ENCODE peak calls at places on chromosome 11, in six cellular contexts. I is pancreas, B is uterus, S is PC-9, R is body of pancreas, U is GM23338. V is an unnamed sample.

GRCh38 chr11:256952-257737 is 20.4 kb downstream of the PSMD13 start:
- DNase-seq in U (no peak), S (no peak), B (no peak), I (no peak), R (no peak), V (no peak)

GRCh38 chr11:61756452-61757212 is 4.2 kb downstream of the MYRF start:
- DNase-seq in U (no peak), R (peak; percentile 95), I (peak; percentile 93), B (no peak), S (peak; percentile 42), V (no peak)

GRCh38 chr11:17951685-17952388 is 61.0 kb downstream of the SERGEF start:
- DNase-seq in R (no peak), S (no peak), B (no peak), I (no peak), U (no peak), V (no peak)

GRCh38 chr11:117734596-117734995 is 62.4 kb downstream of the DSCAML1 start:
- DNase-seq in I (no peak), S (no peak), R (no peak), U (peak; percentile 54), B (no peak), V (no peak)

GRCh38 chr11:126661051-126661450 is 305.6 kb downstream of the ST3GAL4 start:
- DNase-seq in S (no peak), I (no peak), B (no peak), R (no peak), U (no peak), V (no peak)

GRCh38 chr11:47383106-47383505 is 4.8 kb upstream of the SPI1 start:
- DNase-seq in S (no peak), I (no peak), B (no peak), U (no peak), R (no peak), V (no peak)

GRCh38 chr11:1889941-1890855 is 1.5 kb downstream of the PRR33 start:
- DNase-seq in U (no peak), B (no peak), S (no peak), R (no peak), I (no peak), V (no peak)

GRCh38 chr11:61076506-61077304 is 25.6 kb upstream of the CD5 start:
- DNase-seq in R (no peak), I (no peak), S (no peak), U (no peak), B (no peak), V (no peak)

GRCh38 chr11:116964269-116964668 is 126.8 kb upstream of the APOA1 start:
- DNase-seq in U (no peak), I (no peak), R (no peak), S (no peak), B (no peak), V (no peak)

GRCh38 chr11:83687787-83688186 is 401.6 kb upstream of the CCDC90B start:
- DNase-seq in I (no peak), B (no peak), U (no peak), R (no peak), S (no peak), V (no peak)

GRCh38 chr11:60957188-60957587 is 5.2 kb upstream of the SLC15A3 start:
- DNase-seq in B (no peak), U (no peak), I (no peak), R (no peak), S (no peak), V (no peak)

GRCh38 chr11:120646206-120646605 is 134.7 kb downstream of the GRIK4 start:
- DNase-seq in U (peak; percentile 52), B (no peak), I (no peak), R (no peak), S (no peak), V (no peak)

GRCh38 chr11:2249191-2249916 is 21.0 kb downstream of the ASCL2 start:
- DNase-seq in S (no peak), R (no peak), U (no peak), I (no peak), B (no peak), V (no peak)

GRCh38 chr11:133841279-133842043 is 3.9 kb downstream of the SPATA19 start:
- DNase-seq in S (no peak), B (no peak), U (no peak), R (no peak), I (no peak), V (peak; percentile 19)

GRCh38 chr11:69615545-69616278 is 25.2 kb upstream of the CCND1 start:
- DNase-seq in S (no peak), R (no peak), I (no peak), U (peak; percentile 14), B (no peak), V (no peak)

GRCh38 chr11:79493555-79494171 is 52.8 kb upstream of the TENM4 start:
- DNase-seq in S (peak; percentile 72), B (peak; percentile 37), I (peak; percentile 69), U (peak; percentile 97), R (peak; percentile 66), V (peak; percentile 72)

GRCh38 chr11:24046731-24047130 is 450.1 kb upstream of the LUZP2 start:
- DNase-seq in S (no peak), B (no peak), I (no peak), U (no peak), R (no peak), V (no peak)

GRCh38 chr11:27013741-27014415 is 20.0 kb downstream of the FIBIN start:
- DNase-seq in U (no peak), I (no peak), S (no peak), B (no peak), R (no peak), V (no peak)

GRCh38 chr11:2215561-2216399 is 44.2 kb upstream of the TH start:
- DNase-seq in I (no peak), R (no peak), U (no peak), S (no peak), B (peak; percentile 10), V (peak; percentile 18)

GRCh38 chr11:45093761-45094455 is 52.5 kb upstream of the PRDM11 start:
- DNase-seq in B (peak; percentile 5), R (no peak), U (no peak), I (no peak), S (no peak), V (no peak)

GRCh38 chr11:19816040-19816439 is 103.4 kb downstream of the NAV2 start:
- DNase-seq in I (peak; percentile 34), R (peak; percentile 27), B (no peak), S (no peak), U (peak; percentile 28), V (no peak)

GRCh38 chr11:95725169-95725568 is 64.4 kb downstream of the FAM76B start:
- DNase-seq in B (no peak), R (no peak), I (no peak), U (no peak), S (no peak), V (no peak)
- H3K4me1 ChIP-seq in B (no peaks in the 10 kb centered on the region), R (no peaks in the 10 kb centered on the region), I (no peaks in the 10 kb centered on the region), U (no peaks in the 10 kb centered on the region), S (no peaks in the 10 kb centered on the region), V (no peaks in the 10 kb centered on the region)

DNA sequence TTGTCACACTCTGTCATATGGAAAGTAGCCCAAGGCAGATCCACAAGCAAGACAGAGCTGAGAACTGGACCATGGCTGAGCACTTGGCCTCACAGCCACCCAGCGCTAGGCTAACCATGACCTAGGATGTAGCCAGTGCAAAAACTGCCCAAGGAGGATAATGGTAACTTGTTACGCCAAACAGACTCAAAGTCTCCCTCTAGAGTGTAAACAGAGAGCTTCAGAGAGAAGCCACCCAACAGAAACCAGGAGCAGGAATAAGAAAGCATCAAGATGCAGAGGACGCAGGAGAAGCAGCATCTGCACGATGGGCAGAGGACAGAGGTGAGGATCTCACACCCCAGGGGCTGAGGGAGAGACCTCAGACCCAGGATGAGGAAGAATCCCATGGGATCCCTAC is 97.9 kb downstream of the RCN1 start:
- DNase-seq in B (no peak), U (peak; percentile 57), S (no peak), I (no peak), R (no peak), V (no peak)
- TF ChIP-seq CTCF in B (no peak), U (peak; percentile 43), S (peak; percentile 28), I (no peak), R (no peak), V (no peak)

GRCh38 chr11:65713212-65713969 is 1.3 kb downstream of the KAT5 start:
- DNase-seq in R (no peak), I (no peak), B (no peak), S (no peak), U (no peak), V (no peak)
- H3K4me3 ChIP-seq in R (no peak overlapping the region), I (no peak overlapping the region), B (no peak overlapping the region), S (peak overlapping the region; percentile 86), U (no peak overlapping the region), V (no peak overlapping the region)

DNA sequence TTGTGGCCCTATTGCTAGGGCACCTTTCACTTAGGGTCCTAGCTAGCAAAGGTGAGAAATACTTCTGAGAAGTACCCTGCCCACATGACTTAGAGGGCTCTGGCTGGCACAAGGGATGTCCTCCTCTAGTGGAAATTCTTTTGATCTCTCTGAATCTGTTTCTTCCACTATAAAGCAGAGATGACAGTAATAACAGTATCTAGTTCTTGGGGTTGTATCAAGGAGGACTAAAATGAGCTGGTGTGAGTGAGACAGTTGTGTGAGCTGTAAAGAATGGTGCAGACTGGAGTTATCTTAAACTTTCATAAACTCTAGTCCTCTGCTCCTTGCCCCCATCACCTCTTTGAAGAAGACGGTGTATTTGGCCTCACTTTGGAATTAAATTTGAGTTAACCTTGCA is 157.8 kb upstream of the PLET1 start:
- DNase-seq in I (no peak), R (no peak), B (no peak), U (no peak), S (no peak), V (no peak)
- H3K4me1 ChIP-seq in I (no peaks in the 10 kb centered on the region), R (no peaks in the 10 kb centered on the region), B (no peaks in the 10 kb centered on the region), U (peaks cover 3% of the 10 kb centered on the region), S (no peaks in the 10 kb centered on the region), V (no peaks in the 10 kb centered on the region)

GRCh38 chr11:73597956-73598718 is at the start of gene FAM168A:
- DNase-seq in S (peak; percentile 94), I (peak; percentile 96), U (peak; percentile 99), R (peak; percentile 98), B (peak; percentile 95), V (peak; percentile 96)
- TF ChIP-seq CTCF in S (no peak), I (no peak), U (peak; percentile 12), R (peak; percentile 49), B (no peak), V (no peak)

DNA sequence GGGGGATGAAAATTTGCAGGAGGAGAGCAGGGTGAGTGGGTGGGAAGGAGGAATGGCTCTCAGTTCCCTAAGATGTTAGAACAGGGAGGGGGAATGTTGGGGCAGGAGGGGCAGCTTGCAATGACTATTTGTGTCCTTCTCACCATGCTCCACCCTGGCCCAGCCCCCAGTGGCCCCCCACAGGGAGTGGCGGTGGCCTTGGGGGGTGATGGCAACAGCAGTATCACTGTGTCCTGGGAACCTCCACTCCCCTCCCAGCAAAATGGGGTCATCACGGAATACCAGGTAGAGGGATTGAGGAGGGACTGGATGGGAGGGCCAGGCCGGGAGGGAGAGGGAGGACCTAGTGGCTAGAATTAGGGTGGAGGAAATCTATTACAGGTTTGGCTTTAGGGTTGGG is 10.2 kb downstream of the ROBO3 start:
- DNase-seq in R (no peak), S (no peak), U (no peak), B (no peak), I (no peak), V (no peak)
- H3K4me3 ChIP-seq in R (no peak overlapping the region), S (no peak overlapping the region), U (peak overlapping the region; percentile 79), B (no peak overlapping the region), I (no peak overlapping the region), V (no peak overlapping the region)

DNA sequence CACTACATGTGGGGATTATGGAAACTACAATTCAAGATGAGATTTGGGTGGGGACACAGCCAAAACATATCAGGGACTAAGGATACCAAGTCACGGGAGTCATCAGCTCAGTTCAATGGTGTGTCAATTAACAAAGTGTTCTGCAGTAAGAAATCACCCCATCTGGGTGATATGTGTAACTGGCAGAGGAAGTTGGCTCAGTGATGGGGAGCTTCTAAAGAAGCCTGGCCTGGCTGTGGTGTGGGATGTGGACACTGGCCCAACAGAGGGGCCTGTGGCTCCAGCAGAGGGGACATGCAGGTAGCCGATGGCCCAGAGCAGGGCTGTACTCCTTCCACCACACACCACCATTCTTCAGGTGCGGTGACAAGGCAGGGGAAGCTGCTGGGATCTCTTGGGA is 31.6 kb downstream of the RPS6KA4 start:
- DNase-seq in S (no peak), I (no peak), B (no peak), U (no peak), R (no peak), V (no peak)
- H3K4me1 ChIP-seq in S (peaks cover 17% of the 10 kb centered on the region), I (no peaks in the 10 kb centered on the region), B (no peaks in the 10 kb centered on the region), U (peaks cover 11% of the 10 kb centered on the region), R (no peaks in the 10 kb centered on the region), V (no peaks in the 10 kb centered on the region)